ENCODE peak calls at places on chromosomes 5 and 9, in six cellular contexts. T is adrenal gland, R is AG09309, K is transverse colon, D is PC-3, M is pancreas. A is an unnamed sample.

GRCh38 chr5:67807116-67807888 is 408.3 kb upstream of the PIK3R1 start:
- DNase-seq in T (no peak), R (no peak), K (no peak), D (no peak), M (no peak), A (no peak)

GRCh38 chr5:67639311-67639710 is 442.7 kb upstream of the CD180 start:
- DNase-seq in T (no peak), R (no peak), K (no peak), D (no peak), M (no peak), A (no peak)

GRCh38 chr5:65907138-65907537 is 19.2 kb upstream of the ERBIN start:
- DNase-seq in T (no peak), R (no peak), K (no peak), D (peak), M (no peak), A (no peak)

GRCh38 chr9:19662213-19662612 is 126.6 kb downstream of the SLC24A2 start:
- DNase-seq in T (no peak), R (no peak), K (no peak), D (no peak), M (no peak), A (no peak)

GRCh38 chr9:32487981-32488380 is 38.0 kb downstream of the RIGI start:
- DNase-seq in T (no peak), R (no peak), K (no peak), D (no peak), M (no peak), A (no peak)

GRCh38 chr9:108142504-108143201 is 653.1 kb upstream of the KLF4 start:
- DNase-seq in T (peak), R (peak), K (peak), D (no peak), M (no peak), A (no peak)

GRCh38 chr5:169139381-169140125 is 161.4 kb downstream of the SLIT3 start:
- DNase-seq in T (peak), R (no peak), K (peak), D (peak), M (peak), A (no peak)

GRCh38 chr5:115586525-115587146 is 15.6 kb downstream of the TICAM2 start:
- DNase-seq in T (no peak), R (no peak), K (no peak), D (peak), M (no peak), A (no peak)

GRCh38 chr5:17120209-17120608 is 97.2 kb upstream of the BASP1 start:
- DNase-seq in T (no peak), R (no peak), K (no peak), D (no peak), M (no peak), A (no peak)

GRCh38 chr9:3181049-3181953 is 337.4 kb upstream of the PUM3 start:
- DNase-seq in T (no peak), R (no peak), K (peak), D (peak), M (peak), A (peak)

GRCh38 chr5:19790811-19791466 is 197.1 kb downstream of the CDH18 start:
- DNase-seq in T (no peak), R (no peak), K (no peak), D (peak), M (no peak), A (no peak)

GRCh38 chr5:19795218-19795617 is 192.8 kb downstream of the CDH18 start:
- DNase-seq in T (no peak), R (peak), K (no peak), D (peak), M (no peak), A (no peak)
- TF ChIP-seq CTCF in T (no peak), R (peak), K (no peak), D (peak), M (no peak), A (no peak)

GRCh38 chr5:79853676-79854418 is 137.2 kb downstream of the MTX3 start:
- DNase-seq in T (no peak), R (no peak), K (no peak), D (peak), M (no peak), A (peak)
- TF ChIP-seq CTCF in T (no peak), R (peak), K (no peak), D (peak), M (no peak), A (no peak)

GRCh38 chr5:51416149-51416548 is 32.9 kb downstream of the ISL1 start:
- DNase-seq in T (no peak), R (no peak), K (no peak), D (peak), M (no peak), A (no peak)
- TF ChIP-seq CTCF in T (no peak), R (no peak), K (no peak), D (peak), M (no peak), A (no peak)

DNA sequence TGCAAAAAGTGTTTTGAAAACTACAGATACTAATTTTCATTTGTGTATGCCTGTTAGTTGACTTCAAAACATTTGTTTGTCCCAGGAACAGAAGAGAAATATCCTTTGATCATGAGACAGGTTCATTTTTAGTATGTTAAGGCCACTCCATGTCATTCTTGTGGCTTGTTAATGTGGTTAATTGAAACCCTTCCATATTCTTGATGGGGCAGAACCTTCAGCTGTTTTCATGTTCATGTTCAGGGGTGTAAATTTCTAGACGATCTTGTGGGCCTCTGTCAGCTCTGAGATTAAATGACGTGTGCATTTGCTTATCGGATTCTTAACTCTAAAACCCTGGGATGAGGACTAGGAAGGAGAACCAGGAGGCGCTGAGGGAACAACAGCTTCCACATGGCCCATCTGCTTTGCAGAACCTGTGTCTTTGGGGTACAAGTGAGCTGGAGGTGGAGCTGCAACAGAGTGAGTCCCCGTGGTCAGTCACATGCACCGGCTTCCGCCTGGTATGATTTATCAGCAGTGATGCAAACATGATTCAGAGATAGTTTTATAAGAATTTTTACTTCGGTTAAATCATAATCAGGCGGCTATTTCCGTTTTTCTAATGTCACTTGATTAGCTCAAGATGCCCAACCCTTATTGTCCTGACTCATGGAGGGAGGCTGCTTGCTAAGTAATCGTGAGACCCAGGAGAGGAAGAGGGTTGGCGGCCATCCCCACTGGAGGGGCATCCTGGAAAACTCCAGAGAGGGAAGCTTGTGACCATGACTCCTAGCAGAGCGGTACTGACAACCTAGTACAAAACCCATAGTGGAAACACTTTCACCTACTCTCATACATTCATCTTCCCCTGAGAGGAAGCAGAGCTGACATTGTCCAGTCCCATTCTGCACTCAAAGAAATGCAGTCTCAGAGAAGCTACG is 138.4 kb downstream of the C9orf152 start:
- DNase-seq in T (peak), R (peak), K (no peak), D (peak), M (peak), A (no peak)
- TF ChIP-seq CTCF in T (no peak), R (no peak), K (no peak), D (no peak), M (no peak), A (no peak)

GRCh38 chr9:137497921-137498719 is 39.0 kb upstream of the NSMF start:
- DNase-seq in T (no peak), R (no peak), K (no peak), D (no peak), M (no peak), A (no peak)
- TF ChIP-seq CTCF in T (no peak), R (no peak), K (no peak), D (no peak), M (no peak), A (no peak)

A was measured in mesothelial cell of epicardium.